ENCODE peak calls at places on chromosomes 7 and 10, in eight cellular contexts. K is T-helper 9 cell; U is nucleus accumbens; C is amygdala; B is stimulated activated CD4-positive, alpha-beta T cell treated with anti-CD3 and anti-CD28 coated beads, TNF-alpha, amount 100 ng/mL, for 4 hours; N is hypothalamus; O is hippocampal formation; H is effector memory CD4-positive, alpha-beta T cell. P is an unnamed sample.

GRCh38 chr7:55787796-55788195 is 74.8 kb downstream of the SEPTIN14 start:
- DNase-seq in B (no peak), H (no peak), U (no peak), N (no peak), K (no peak), C (no peak), O (no peak), P (no peak)

GRCh38 chr10:122669842-122670241 is 29.8 kb downstream of the C10orf120 start:
- DNase-seq in C (no peak), N (no peak), H (no peak), O (no peak), B (no peak), K (no peak), U (no peak), P (no peak)

GRCh38 chr7:129804301-129805085 is 148.3 kb downstream of the UBE2H start:
- DNase-seq in C (no peak), K (no peak), N (no peak), O (no peak), U (no peak), B (no peak), H (no peak), P (no peak)

GRCh38 chr10:12684784-12685183 is 316.7 kb downstream of the CCDC3 start:
- DNase-seq in B (no peak), C (no peak), U (no peak), N (no peak), K (no peak), O (no peak), H (no peak), P (no peak)

GRCh38 chr10:121926669-121927360 is 1.0 kb downstream of the ATE1 start:
- DNase-seq in C (no peak), B (no peak), U (no peak), H (peak), K (no peak), O (no peak), N (no peak), P (peak)

GRCh38 chr7:19116121-19117080 is 1.0 kb downstream of the TWIST1 start:
- DNase-seq in H (no peak), B (no peak), C (no peak), O (no peak), K (no peak), N (no peak), U (no peak), P (no peak)

GRCh38 chr7:139725843-139726484 is 51.8 kb downstream of the HIPK2 start:
- DNase-seq in O (no peak), H (no peak), K (no peak), U (no peak), C (no peak), B (no peak), N (no peak), P (no peak)

GRCh38 chr7:143988986-143989745 is 11.0 kb upstream of the OR6B1 start:
- DNase-seq in N (no peak), H (no peak), K (no peak), B (no peak), C (no peak), O (no peak), U (no peak), P (no peak)

GRCh38 chr7:95684037-95684436 is 87.7 kb upstream of the PDK4 start:
- DNase-seq in N (no peak), O (no peak), U (no peak), H (no peak), K (no peak), B (no peak), C (peak), P (peak)

P was measured in midbrain.